ENCODE peak calls at places on chromosome 6, in five cellular contexts. A is tibial artery, C is GM23248, X is K562, E is keratinocyte. Z is an unnamed sample. For H3K27me3, the result is how much of the 10 kb centered on the place peaks cover.

GRCh38 chr6:56708810-56709597 is 66.3 kb upstream of the DST start:
- DNase-seq in A (no peak), X (peak), C (peak), E (no peak), Z (no peak)

GRCh38 chr6:3929281-3929798 is 80.2 kb downstream of the FAM50B start:
- DNase-seq in C (peak), X (no peak), A (no peak), E (no peak), Z (peak)

GRCh38 chr6:162532283-162533008 is 195.1 kb downstream of the PRKN start:
- DNase-seq in A (no peak), C (no peak), E (no peak), X (no peak), Z (no peak)

GRCh38 chr6:144853603-144854002 is 568.5 kb downstream of the UTRN start:
- DNase-seq in X (no peak), E (no peak), A (no peak), C (no peak), Z (no peak)

GRCh38 chr6:4262506-4262905 is 127.1 kb upstream of the ECI2 start:
- DNase-seq in C (no peak), A (no peak), E (no peak), X (no peak), Z (no peak)

GRCh38 chr6:139981810-139982550 is 607.5 kb upstream of the CITED2 start:
- DNase-seq in C (peak), X (peak), A (no peak), E (no peak), Z (peak)

GRCh38 chr6:107495196-107495643 is 5.3 kb downstream of the SOBP start:
- DNase-seq in A (peak), X (no peak), E (no peak), C (peak), Z (no peak)

GRCh38 chr6:113619077-113619476 is 238.1 kb upstream of the MARCKS start:
- DNase-seq in X (no peak), C (no peak), A (no peak), E (no peak), Z (no peak)

GRCh38 chr6:122673345-122673961 is 63.2 kb downstream of the PKIB start:
- DNase-seq in A (no peak), C (no peak), E (no peak), X (no peak), Z (no peak)

GRCh38 chr6:163773646-163774045 is 359.1 kb downstream of the QKI start:
- DNase-seq in C (no peak), E (no peak), A (no peak), X (no peak), Z (no peak)

GRCh38 chr6:63882208-63882607 is 246.6 kb downstream of the PHF3 start:
- DNase-seq in X (no peak), C (peak), A (no peak), E (no peak), Z (no peak)

GRCh38 chr6:127832381-127832780 is 68.5 kb downstream of the THEMIS start:
- DNase-seq in C (peak), E (no peak), X (no peak), A (no peak), Z (no peak)

GRCh38 chr6:30957716-30958115 is 16.9 kb downstream of the MUCL3 start:
- DNase-seq in E (no peak), X (no peak), C (no peak), A (no peak), Z (no peak)
- H3K27me3 ChIP-seq in E (under half), X (half or more), C (under half), A (under half), Z (under half)

GRCh38 chr6:33854572-33855030 is 50.8 kb upstream of the MLN start:
- DNase-seq in C (peak), E (no peak), A (no peak), X (no peak), Z (no peak)
- H3K27me3 ChIP-seq in C (under half), E (under half), A (under half), X (under half), Z (under half)

DNA sequence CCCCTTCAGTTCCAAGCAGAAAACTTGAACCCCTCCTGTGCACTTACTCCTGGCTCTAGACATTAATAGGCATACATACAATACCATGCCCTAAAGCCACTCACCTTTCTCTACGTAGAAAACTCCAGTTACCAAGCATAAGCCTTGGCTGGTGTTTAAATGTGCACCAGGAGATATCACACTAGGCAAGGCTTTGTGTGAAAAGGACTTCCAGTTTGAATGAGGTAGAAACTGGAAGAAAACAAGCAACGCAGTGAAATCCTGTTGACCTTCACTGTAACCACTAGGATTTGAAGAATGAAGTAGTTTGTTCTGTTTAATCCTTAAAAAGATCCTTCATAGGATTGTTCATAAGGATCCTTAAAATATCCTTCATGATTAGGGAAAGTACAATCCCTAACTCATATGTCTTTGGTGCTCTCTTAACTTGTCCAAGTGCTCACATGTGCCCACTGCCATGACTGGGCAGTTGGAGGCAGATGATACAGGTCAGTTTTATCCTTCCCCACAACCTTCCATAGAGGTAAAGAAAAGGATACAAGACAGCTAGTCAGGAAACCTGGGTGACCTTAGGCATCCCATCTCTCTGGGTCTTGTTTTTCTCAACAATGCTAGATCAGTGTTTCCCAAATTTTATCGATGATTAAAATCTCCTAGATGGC is 9.2 kb upstream of the SCGN start:
- DNase-seq in E (no peak), X (no peak), A (no peak), C (no peak), Z (no peak)
- H3K27me3 ChIP-seq in E (under half), X (under half), A (under half), C (under half), Z (under half)

GRCh38 chr6:27601668-27602254 is 128.9 kb upstream of the ZNF184 start:
- DNase-seq in A (no peak), E (no peak), C (no peak), X (peak), Z (no peak)
- H3K27me3 ChIP-seq in A (under half), E (under half), C (under half), X (under half), Z (under half)

GRCh38 chr6:34020278-34020677 is 125.6 kb downstream of the GRM4 start:
- DNase-seq in A (no peak), X (no peak), E (no peak), C (no peak), Z (no peak)

GRCh38 chr6:34022873-34023255 is 123.0 kb downstream of the GRM4 start:
- DNase-seq in E (no peak), X (no peak), A (no peak), C (no peak), Z (no peak)

GRCh38 chr6:34021001-34021838 is 124.7 kb downstream of the GRM4 start:
- DNase-seq in E (no peak), C (no peak), A (no peak), X (peak), Z (no peak)

GRCh38 chr6:34022250-34022872 is 123.5 kb downstream of the GRM4 start:
- DNase-seq in E (no peak), X (peak), A (no peak), C (no peak), Z (no peak)

DNA sequence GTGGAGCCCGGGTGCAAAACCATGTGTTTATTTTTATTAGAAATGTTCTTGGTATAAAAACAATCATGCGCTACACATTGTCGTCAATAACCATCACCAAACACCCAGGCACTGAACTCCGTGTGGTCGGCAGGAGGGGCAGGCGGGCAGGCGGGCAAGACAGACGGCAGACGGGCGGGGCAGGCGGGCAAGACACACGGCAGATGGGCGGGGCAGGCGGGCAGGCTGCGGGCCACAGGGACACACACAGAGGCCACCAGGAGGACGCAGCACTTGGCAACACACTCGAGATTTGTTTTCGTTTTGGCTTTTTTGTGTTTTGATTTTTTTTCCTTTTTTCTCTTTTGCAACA is 124.1 kb downstream of the GRM4 start:
- DNase-seq in X (no peak), E (no peak), A (no peak), C (peak), Z (no peak)
- H3K27me3 ChIP-seq in X (half or more), E (under half), A (under half), C (under half), Z (under half)

DNA sequence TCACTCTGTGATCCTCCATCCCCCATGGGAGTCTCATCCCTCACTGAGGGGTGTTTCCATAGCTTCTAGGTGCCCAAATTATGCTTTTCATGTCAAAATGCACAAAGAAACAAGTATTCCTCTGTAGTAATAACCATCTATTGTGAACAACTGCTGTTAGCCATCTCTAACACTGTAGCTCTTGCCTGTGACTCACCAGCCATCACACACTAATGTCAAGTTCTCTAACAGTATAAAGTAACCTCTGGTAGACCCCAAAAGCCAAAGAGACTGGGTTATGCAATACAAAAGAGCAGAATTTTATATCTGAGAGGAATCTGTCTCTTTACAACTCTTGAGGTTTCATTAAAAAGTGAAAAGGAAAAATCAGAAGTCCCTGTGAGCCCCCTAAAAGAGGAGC is 25.4 kb upstream of the IYD start:
- DNase-seq in E (no peak), A (no peak), X (no peak), C (peak), Z (peak)
- H3K27me3 ChIP-seq in E (under half), A (under half), X (under half), C (under half), Z (under half)

DNA sequence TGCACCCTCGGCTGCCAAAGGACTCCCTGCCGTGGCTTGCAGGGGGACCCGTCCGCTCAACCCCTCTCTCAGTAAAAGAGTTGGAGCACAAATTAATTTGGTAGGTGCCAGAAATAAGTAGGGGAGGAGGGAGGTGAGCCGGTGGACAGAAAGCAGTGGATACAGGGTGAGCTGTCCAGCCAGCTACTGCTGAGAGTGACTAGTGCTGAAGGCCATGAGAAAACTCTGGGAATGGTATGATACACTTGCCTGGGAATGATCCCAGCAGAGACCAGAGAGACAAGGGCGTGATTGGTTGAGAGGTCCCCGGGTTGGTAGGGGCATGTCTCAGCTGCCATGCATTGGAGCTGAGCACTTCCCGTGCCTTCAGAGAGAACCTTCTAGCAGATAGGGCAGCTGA is 15.7 kb downstream of the FOXQ1 start:
- DNase-seq in C (peak), X (no peak), E (no peak), A (no peak), Z (no peak)
- H3K27me3 ChIP-seq in C (under half), X (under half), E (under half), A (under half), Z (under half)

GRCh38 chr6:1376653-1377052 is 12.7 kb upstream of the FOXF2 start:
- DNase-seq in C (no peak), X (no peak), E (no peak), A (no peak), Z (no peak)

GRCh38 chr6:1379810-1380198 is 9.6 kb upstream of the FOXF2 start:
- DNase-seq in X (no peak), A (no peak), C (no peak), E (no peak), Z (no peak)

GRCh38 chr6:1379026-1379809 is 10.2 kb upstream of the FOXF2 start:
- DNase-seq in X (no peak), A (no peak), C (no peak), E (no peak), Z (no peak)

GRCh38 chr6:1378224-1379025 is 11.0 kb upstream of the FOXF2 start:
- DNase-seq in C (no peak), X (no peak), E (no peak), A (no peak), Z (no peak)

DNA sequence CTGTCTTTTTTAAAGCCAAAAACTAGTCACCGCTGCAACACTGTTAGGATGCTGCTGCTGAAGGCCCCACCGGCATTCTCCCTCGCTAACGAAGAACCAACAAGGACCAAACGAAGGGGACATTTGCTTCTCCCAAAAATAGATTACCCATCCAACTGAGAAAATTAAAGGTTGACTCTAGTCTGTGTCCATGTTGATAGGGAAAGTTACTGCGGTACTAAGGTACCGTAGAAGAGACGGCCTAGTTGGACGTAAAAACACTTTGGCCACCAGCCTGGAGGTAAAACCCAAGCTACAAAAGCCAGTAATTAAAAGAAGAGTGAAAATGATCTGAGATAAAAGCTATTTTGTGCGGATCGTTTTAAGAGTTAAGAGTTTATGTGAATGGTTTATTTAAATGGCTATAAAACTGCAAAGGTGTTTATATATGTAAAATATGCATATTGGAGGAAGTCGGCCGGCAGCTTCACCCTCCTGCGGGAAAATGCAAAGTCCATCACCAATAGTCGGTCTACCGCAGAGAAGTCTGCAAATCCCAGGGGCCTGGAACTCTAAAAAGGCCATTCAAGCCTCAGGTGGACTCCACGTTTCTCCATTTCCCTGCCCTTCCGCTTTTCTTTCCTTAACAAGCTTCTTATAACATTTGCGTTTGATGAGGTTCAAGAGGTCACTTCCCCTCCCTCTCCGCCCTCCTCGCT is 11.7 kb upstream of the FOXF2 start:
- DNase-seq in A (no peak), X (no peak), E (no peak), C (no peak), Z (no peak)
- H3K27me3 ChIP-seq in A (under half), X (half or more), E (half or more), C (half or more), Z (half or more)